ENCODE peak calls at places on chromosomes 12 and 14, in ten cellular contexts. U is left lung; I is naive thymus-derived CD4-positive, alpha-beta T cell; E is lung; K is upper lobe of right lung; X is coronary artery; P is HCT116; D is cardiac muscle cell; T is A673; W is tibial artery. H is an unnamed sample.

GRCh38 chr14:70784886-70785285 is 24.4 kb downstream of the MAP3K9 start:
- DNase-seq in U (no peak), I (no peak), E (no peak), K (no peak), X (no peak), P (no peak), D (no peak), T (no peak), W (no peak), H (no peak)

GRCh38 chr12:131990066-131990979 is 40.6 kb downstream of the EP400 start:
- DNase-seq in U (no peak), I (no peak), E (no peak), K (no peak), X (no peak), P (no peak), D (no peak), T (peak; percentile 88), W (no peak), H (no peak)

GRCh38 chr14:99873653-99874052 is 80.4 kb downstream of the EML1 start:
- DNase-seq in U (no peak), I (no peak), E (no peak), K (no peak), X (no peak), P (no peak), D (no peak), T (no peak), W (no peak), H (no peak)

GRCh38 chr14:65332141-65332871 is 80.2 kb upstream of the FUT8 start:
- DNase-seq in U (no peak), I (no peak), E (no peak), K (no peak), X (no peak), P (no peak), D (no peak), T (no peak), W (no peak), H (no peak)

GRCh38 chr14:59187802-59188460 is 536 bp upstream of the DAAM1 start:
- DNase-seq in U (peak; percentile 38), I (no peak), E (no peak), K (no peak), X (no peak), P (no peak), D (peak; percentile 61), T (peak; percentile 43), W (peak; percentile 69), H (no peak)

GRCh38 chr12:104063712-104064030 is 660 bp upstream of the HCFC2 start:
- DNase-seq in U (no peak), I (no peak), E (no peak), K (no peak), X (no peak), P (no peak), D (no peak), T (no peak), W (no peak), H (no peak)

GRCh38 chr12:68317047-68317667 is 15.0 kb downstream of the MDM1 start:
- DNase-seq in U (no peak), I (peak; percentile 51), E (no peak), K (no peak), X (no peak), P (peak; percentile 27), D (peak; percentile 58), T (peak; percentile 61), W (no peak), H (peak; percentile 15)

GRCh38 chr14:23543403-23543802 is 8.2 kb downstream of the ZFHX2 start:
- DNase-seq in U (no peak), I (no peak), E (no peak), K (no peak), X (no peak), P (no peak), D (no peak), T (no peak), W (no peak), H (no peak)

GRCh38 chr14:30630248-30630647 is 8.1 kb downstream of the SCFD1 start:
- DNase-seq in U (no peak), I (no peak), E (no peak), K (no peak), X (no peak), P (no peak), D (no peak), T (no peak), W (no peak), H (no peak)

GRCh38 chr14:64137657-64138290 is 156.4 kb downstream of the ESR2 start:
- DNase-seq in U (no peak), I (no peak), E (no peak), K (no peak), X (no peak), P (no peak), D (peak; percentile 35), T (no peak), W (no peak), H (no peak)

GRCh38 chr14:75941030-75941429 is 40.8 kb downstream of the TGFB3 start:
- DNase-seq in U (no peak), I (no peak), E (no peak), K (no peak), X (no peak), P (no peak), D (no peak), T (no peak), W (no peak), H (no peak)

GRCh38 chr12:737117-737739 is 15.2 kb upstream of the WNK1 start:
- DNase-seq in U (no peak), I (no peak), E (no peak), K (no peak), X (no peak), P (no peak), D (no peak), T (no peak), W (no peak), H (no peak)

GRCh38 chr12:120936197-120936596 is 32.0 kb upstream of the SPPL3 start:
- DNase-seq in U (peak; percentile 44), I (no peak), E (no peak), K (no peak), X (no peak), P (no peak), D (no peak), T (no peak), W (peak; percentile 66), H (no peak)

GRCh38 chr14:60092516-60092915 is 793 bp downstream of the PCNX4 start:
- DNase-seq in U (no peak), I (peak; percentile 16), E (no peak), K (no peak), X (no peak), P (no peak), D (peak; percentile 49), T (peak; percentile 45), W (no peak), H (no peak)

DNA sequence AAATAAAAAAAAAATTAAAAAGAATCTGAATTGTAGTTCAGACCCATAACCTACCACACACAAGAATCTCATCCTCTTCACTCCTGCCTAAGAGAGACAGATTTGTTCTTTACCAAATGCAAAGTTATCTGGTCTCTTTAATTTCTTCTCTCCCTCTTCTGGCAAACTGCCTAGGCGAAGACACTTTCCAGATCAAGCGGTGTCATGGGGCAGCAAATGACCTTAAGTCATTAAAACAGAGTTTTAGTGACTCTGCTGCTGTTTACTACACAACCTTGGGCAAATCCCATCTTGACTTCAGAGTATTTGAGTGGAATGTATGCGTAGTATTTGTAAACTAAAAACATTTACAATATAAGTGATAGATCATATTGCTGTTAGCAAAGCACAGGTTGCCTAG is 60.9 kb upstream of the NID2 start:
- DNase-seq in U (no peak), I (no peak), E (no peak), K (no peak), X (no peak), P (no peak), D (peak; percentile 23), T (no peak), W (no peak), H (no peak)
- H3K27ac ChIP-seq in U (no peak overlapping the region), I (no peak overlapping the region), E (no peak overlapping the region), K (no peak overlapping the region), X (no peak overlapping the region), P (no peak overlapping the region), D (peak overlapping the region; percentile 44), T (no peak overlapping the region), W (no peak overlapping the region), H (no peak overlapping the region)

DNA sequence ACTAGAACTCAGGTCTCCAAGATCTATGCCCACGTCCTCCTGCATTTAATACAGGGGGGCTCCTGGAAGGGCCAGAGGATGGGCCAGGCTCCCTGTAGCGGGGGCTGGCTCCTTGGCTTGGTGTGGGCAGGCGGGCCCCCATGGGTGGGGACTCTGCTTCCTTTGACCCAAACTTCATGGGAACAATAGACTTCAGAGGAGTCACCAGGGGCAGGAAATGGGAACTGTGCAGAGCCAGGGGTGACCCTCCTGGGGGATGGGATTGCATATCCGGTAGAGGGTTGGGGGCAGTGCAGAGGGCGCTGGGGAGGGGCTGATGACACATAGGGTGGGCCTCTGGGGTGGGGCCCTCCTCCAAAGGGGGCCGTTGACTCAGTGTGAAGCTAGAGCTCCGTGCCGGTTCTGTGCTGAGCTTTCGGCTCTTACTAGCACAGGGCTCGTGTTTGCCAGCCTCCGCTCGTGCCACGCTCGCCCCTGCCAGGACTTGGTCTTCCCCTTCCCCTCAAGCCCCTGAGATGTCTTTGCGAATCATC is 4.6 kb downstream of the TEAD4 start:
- DNase-seq in U (no peak), I (no peak), E (no peak), K (no peak), X (no peak), P (no peak), D (no peak), T (no peak), W (no peak), H (no peak)
- H3K4me3 ChIP-seq in U (no peak overlapping the region), I (no peak overlapping the region), E (no peak overlapping the region), K (peak overlapping the region; percentile 14), X (peak overlapping the region; percentile 27), P (no peak overlapping the region), D (no peak overlapping the region), T (no peak overlapping the region), W (no peak overlapping the region), H (peak overlapping the region; percentile 17)

DNA sequence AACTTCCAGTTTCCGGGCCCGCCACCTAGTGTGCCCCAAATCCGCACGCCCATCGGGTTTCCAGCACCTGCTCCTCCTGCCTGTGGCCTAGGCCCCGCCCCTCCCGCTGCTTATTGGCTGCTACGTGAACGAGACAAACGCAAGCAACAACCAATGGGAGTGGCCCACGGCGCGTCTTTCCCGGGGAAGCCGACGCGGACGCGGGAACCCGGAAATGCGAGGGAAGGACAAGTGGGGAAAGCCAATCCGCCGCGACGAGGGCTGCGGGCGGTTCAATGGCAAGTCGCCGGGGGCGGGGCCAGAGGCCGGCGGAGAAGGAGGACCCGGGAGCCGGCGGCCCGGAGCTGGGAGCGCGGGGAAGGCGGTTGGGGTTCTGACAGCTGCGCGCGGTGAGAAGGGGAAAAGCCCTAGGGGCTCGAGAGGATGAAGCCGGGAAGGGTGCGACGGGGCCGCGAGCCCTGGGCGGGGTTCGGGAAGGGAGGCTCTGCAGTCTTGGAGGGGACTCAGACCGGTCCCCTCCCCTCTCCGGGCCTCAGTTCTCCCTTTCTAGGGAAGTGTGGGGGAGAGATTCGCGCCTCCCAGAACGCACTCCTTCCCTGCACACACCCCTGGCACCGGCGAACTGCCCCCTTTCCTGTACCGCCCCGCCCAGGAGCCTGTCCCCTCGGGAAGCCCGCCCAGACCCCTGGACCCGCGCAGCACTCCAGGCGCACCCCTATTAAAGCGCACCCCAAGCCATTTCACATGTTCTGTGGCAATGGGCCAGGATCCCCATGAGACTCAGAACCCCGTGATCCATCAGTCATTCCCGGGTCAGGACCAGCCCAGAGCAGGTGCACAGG is at the start of gene FICD:
- DNase-seq in U (peak; percentile 100), I (peak; percentile 95), E (peak; percentile 100), K (peak; percentile 100), X (peak; percentile 100), P (peak; percentile 96), D (peak; percentile 100), T (peak; percentile 100), W (peak; percentile 100), H (peak; percentile 92)
- H3K27ac ChIP-seq in U (peak within 1 kb of the TSS; percentile 67), I (peak within 1 kb of the TSS; percentile 78), E (peak within 1 kb of the TSS; percentile 58), K (peak within 1 kb of the TSS; percentile 74), X (peak within 1 kb of the TSS; percentile 60), P (peak within 1 kb of the TSS; percentile 42), D (peak within 1 kb of the TSS; percentile 63), T (peak within 1 kb of the TSS; percentile 62), W (peak within 1 kb of the TSS; percentile 79), H (peak within 1 kb of the TSS; percentile 52)

GRCh38 chr12:11855993-11856374 is 206.5 kb downstream of the ETV6 start:
- DNase-seq in U (no peak), I (no peak), E (no peak), K (no peak), X (no peak), P (no peak), D (no peak), T (no peak), W (no peak), H (no peak)
- H3K4me3 ChIP-seq in U (no peak overlapping the region), I (no peak overlapping the region), E (no peak overlapping the region), K (no peak overlapping the region), X (no peak overlapping the region), P (no peak overlapping the region), D (no peak overlapping the region), T (no peak overlapping the region), W (no peak overlapping the region), H (no peak overlapping the region)

H was measured in AG04450.